ENCODE peak calls at places on chromosomes 12 and 14, in four cellular contexts. E, Y, L and W are unnamed samples.

GRCh38 chr12:123916729-123917128 is 55.9 kb downstream of the CCDC92 start:
- DNase-seq in L (no peak), Y (no peak), E (no peak), W (no peak)

GRCh38 chr14:99468836-99469592 is 11.6 kb downstream of the SETD3 start:
- DNase-seq in L (no peak), Y (no peak), E (no peak), W (no peak)

GRCh38 chr14:103056322-103057027 is 874 bp downstream of the CDC42BPB start:
- DNase-seq in E (peak), L (no peak), Y (no peak), W (peak)

GRCh38 chr12:12011880-12012260 is 58.9 kb upstream of the BCL2L14 start:
- DNase-seq in Y (peak), L (no peak), E (no peak), W (no peak)

GRCh38 chr14:50099335-50099734 is 17.0 kb downstream of the VCPKMT start:
- DNase-seq in E (no peak), Y (no peak), L (peak), W (no peak)

GRCh38 chr12:10362325-10362724 is 27.5 kb downstream of the KLRK1 start:
- DNase-seq in E (peak), Y (no peak), L (no peak), W (no peak)

GRCh38 chr12:851913-852312 is 97.6 kb downstream of the RAD52 start:
- DNase-seq in E (no peak), Y (no peak), L (no peak), W (no peak)

GRCh38 chr12:12913626-12914388 is 22.4 kb downstream of the GPRC5A start:
- DNase-seq in L (no peak), Y (no peak), E (no peak), W (no peak)

GRCh38 chr12:54160807-54161480 is 27.8 kb downstream of the SMUG1 start:
- DNase-seq in L (no peak), Y (no peak), E (no peak), W (no peak)

GRCh38 chr12:56993346-56993745 is 13.0 kb downstream of the ZBTB39 start:
- DNase-seq in E (no peak), L (no peak), Y (no peak), W (no peak)

GRCh38 chr12:89707992-89708792 is 446 bp downstream of the ATP2B1 start:
- DNase-seq in E (peak), Y (no peak), L (no peak), W (peak)

GRCh38 chr12:45234134-45234865 is 18.4 kb downstream of the ANO6 start:
- DNase-seq in E (peak), Y (no peak), L (peak), W (peak)

GRCh38 chr14:106346534-106347290 is 820.3 kb downstream of the TMEM121 start:
- DNase-seq in Y (no peak), E (no peak), L (no peak), W (no peak)

GRCh38 chr12:10143205-10143604 is 13.2 kb upstream of the CLEC7A start:
- DNase-seq in E (no peak), Y (no peak), L (no peak), W (no peak)

GRCh38 chr12:5505751-5506150 is 73.8 kb downstream of the NTF3 start:
- DNase-seq in Y (no peak), L (no peak), E (no peak), W (no peak)

GRCh38 chr12:13071305-13072280 is 27.4 kb downstream of the FAM234B start:
- DNase-seq in L (no peak), E (peak), Y (no peak), W (no peak)

GRCh38 chr12:130491421-130492357 is 154.0 kb downstream of the PIWIL1 start:
- DNase-seq in E (no peak), Y (no peak), L (no peak), W (no peak)

GRCh38 chr14:68643673-68644072 is 149.2 kb downstream of the ZFP36L1 start:
- DNase-seq in L (no peak), Y (no peak), E (no peak), W (no peak)

DNA sequence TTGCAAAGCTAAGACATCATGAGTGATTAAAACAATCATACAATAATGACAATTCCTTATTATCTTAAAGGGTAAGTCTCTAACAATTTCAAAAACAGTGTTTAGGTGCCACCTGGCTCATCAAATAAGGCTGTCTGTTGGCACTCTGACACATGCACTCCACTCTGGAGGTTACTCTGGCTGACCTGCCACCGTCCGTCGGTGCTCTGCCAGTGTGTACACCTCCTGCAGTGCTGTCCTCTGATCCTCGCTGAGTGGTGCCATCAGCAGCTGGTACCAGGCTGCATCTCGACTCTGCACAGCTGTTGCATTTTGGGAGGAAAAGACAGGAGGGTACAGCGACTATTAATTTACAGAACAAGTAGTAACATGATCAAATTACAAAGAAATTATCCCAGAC is 64.0 kb downstream of the IPO8 start:
- DNase-seq in L (no peak), E (no peak), Y (no peak), W (no peak)
- TF ChIP-seq FOXM1 in L (no peak), E (no peak), Y (no peak), W (no peak)

DNA sequence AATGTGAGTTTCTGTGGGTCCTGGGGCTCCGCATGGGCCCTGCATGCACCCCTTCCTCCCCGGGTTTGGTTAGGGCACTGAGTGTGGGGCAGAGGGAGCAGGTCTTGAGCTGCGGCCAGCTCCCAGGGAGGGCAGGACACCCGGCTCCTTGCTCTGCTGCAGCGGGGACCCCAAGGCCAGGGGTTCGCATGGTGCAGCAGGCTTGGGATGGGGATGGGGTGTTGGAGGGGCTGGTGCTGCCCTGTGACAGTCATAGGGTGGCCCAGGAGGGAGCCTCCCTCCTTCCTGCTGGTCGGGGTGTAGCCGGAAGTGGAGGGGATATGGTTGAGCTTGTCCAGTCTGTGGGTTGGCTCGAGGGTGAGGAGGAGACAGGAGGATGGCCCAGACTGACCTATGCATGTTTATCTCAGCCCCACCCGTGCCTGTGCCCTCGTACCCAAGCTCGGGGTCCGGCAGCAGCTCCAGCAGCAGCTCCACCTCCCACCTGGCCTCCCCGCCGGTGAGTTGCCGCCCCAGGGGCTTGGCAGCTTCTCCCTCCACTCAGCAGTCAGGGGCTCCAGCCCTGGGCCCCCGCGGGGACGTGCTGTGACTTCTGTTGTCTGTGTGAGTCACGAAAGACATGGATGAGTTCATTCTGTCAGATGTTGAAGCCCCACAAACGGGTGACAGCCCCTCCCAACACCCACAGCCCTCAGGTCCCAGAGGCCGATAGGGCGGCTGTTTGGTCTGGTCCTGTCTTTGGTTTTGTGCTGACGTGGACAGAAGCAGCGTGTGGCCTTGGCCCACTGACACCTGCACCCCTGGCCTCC is 16.1 kb downstream of the ULK1 start:
- DNase-seq in Y (no peak), E (no peak), L (no peak), W (no peak)
- TF ChIP-seq BHLHE40 in Y (no peak), E (no peak), L (no peak), W (no peak)

DNA sequence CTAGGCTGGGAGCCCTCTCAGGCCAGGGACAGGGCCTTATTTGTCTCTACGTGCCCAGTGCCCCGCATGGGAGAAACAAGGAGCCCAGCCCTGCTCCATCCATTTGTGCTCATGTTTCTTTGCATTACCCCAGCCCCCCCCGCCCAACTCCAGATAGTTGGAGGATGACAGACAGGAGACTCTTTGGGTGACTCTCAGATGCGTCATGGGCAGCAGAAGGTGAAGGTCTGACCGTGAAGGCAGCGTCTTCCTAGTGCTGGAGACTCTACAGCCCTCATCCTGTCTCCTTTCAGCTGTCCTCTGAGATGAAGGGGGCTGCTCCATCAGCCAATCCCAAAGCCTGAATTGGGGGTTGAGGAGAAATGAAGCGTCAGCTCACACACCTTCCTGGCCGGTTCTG is 283 bp upstream of the PSMB11 start:
- DNase-seq in Y (no peak), L (no peak), E (no peak), W (no peak)
- TF ChIP-seq FOXM1 in Y (no peak), L (no peak), E (no peak), W (no peak)

GRCh38 chr14:87615822-87616679 is 376.9 kb downstream of the GALC start:
- DNase-seq in E (peak), Y (no peak), L (peak), W (peak)
- TF ChIP-seq BHLHE40 in E (no peak), Y (no peak), L (no peak), W (no peak)